ENCODE peak calls at places on chromosomes 11 and 22, in four cellular contexts. Y, W, R and S are unnamed samples.

GRCh38 chr22:44118645-44119315 is 61.9 kb upstream of the PARVG start:
- DNase-seq in Y (no peak), W (no peak), R (no peak), S (no peak)

GRCh38 chr11:26914968-26915367 is 78.9 kb upstream of the FIBIN start:
- DNase-seq in W (no peak), R (no peak), Y (no peak), S (no peak)

GRCh38 chr11:116861539-116861938 is 24.1 kb upstream of the APOA1 start:
- DNase-seq in W (no peak), R (no peak), Y (no peak), S (no peak)

GRCh38 chr11:44645832-44646231 is 80.4 kb downstream of the CD82 start:
- DNase-seq in R (no peak), Y (no peak), W (no peak), S (no peak)

GRCh38 chr22:25002241-25002985 is 49.9 kb downstream of the KIAA1671 start:
- DNase-seq in Y (no peak), W (no peak), R (no peak), S (no peak)

GRCh38 chr11:116231540-116231939 is 541.2 kb downstream of the BUD13 start:
- DNase-seq in Y (no peak), R (no peak), W (no peak), S (no peak)

GRCh38 chr22:23278883-23279675 is 98.8 kb downstream of the BCR start:
- DNase-seq in R (no peak), W (no peak), Y (no peak), S (no peak)

GRCh38 chr22:16975155-16975885 is 32.7 kb downstream of the GAB4 start:
- DNase-seq in W (no peak), R (no peak), Y (no peak), S (no peak)

GRCh38 chr11:102046841-102047240 is 396 bp upstream of the CFAP300 start:
- DNase-seq in R (no peak), Y (no peak), W (no peak), S (no peak)

GRCh38 chr11:73126804-73127480 is 15.2 kb downstream of the FCHSD2 start:
- DNase-seq in W (no peak), R (no peak), Y (no peak), S (no peak)

GRCh38 chr22:35638408-35638807 is 9.8 kb upstream of the APOL6 start:
- DNase-seq in Y (peak), R (no peak), W (no peak), S (peak)

GRCh38 chr11:68270334-68271022 is 1.3 kb downstream of the C11orf24 start:
- DNase-seq in Y (no peak), W (no peak), R (no peak), S (no peak)

GRCh38 chr11:45659031-45659817 is 6.2 kb downstream of the CHST1 start:
- DNase-seq in W (no peak), Y (no peak), R (no peak), S (no peak)

GRCh38 chr11:75350743-75351540 is 519 bp downstream of the ARRB1 start:
- DNase-seq in R (peak), W (no peak), Y (peak), S (no peak)

GRCh38 chr11:8017071-8017470 is 29.9 kb downstream of the EIF3F start:
- DNase-seq in W (no peak), Y (no peak), R (no peak), S (no peak)

GRCh38 chr22:50562523-50563409 is at the start of gene SYCE3:
- DNase-seq in R (peak), Y (peak), W (peak), S (peak)

GRCh38 chr11:114478768-114479167 is 39.5 kb downstream of the REXO2 start:
- DNase-seq in W (no peak), Y (no peak), R (no peak), S (no peak)

GRCh38 chr11:77752518-77752917 is 68.0 kb downstream of the RSF1 start:
- DNase-seq in R (no peak), W (no peak), Y (no peak), S (no peak)

GRCh38 chr11:87740968-87741367 is 434.3 kb downstream of the RAB38 start:
- DNase-seq in Y (no peak), R (no peak), W (no peak), S (no peak)

GRCh38 chr22:48754611-48755331 is 1072.9 kb downstream of the BRD1 start:
- DNase-seq in Y (no peak), W (no peak), R (no peak), S (no peak)

GRCh38 chr11:7892059-7892699 is 38.9 kb downstream of the OR10A6 start:
- DNase-seq in W (peak), R (no peak), Y (no peak), S (no peak)